ENCODE peak calls at places on chromosome 5, in four cellular contexts. One of them, this sample, is unnamed.

GRCh38 chr5:145859897-145860296 is 12.9 kb downstream of the GRXCR2 start:
- DNase-seq in cardiac fibroblast: no peak
- DNase-seq in HepG2: no peak
- DNase-seq in NCI-H1092 treated with DMSO at 0.1 percent for 48 hours: no peak
- DNase-seq in this sample: no peak

GRCh38 chr5:33588654-33589372 is 148.0 kb downstream of the TARS1 start:
- DNase-seq in cardiac fibroblast: peak; percentile 8
- DNase-seq in HepG2: peak; percentile 34
- DNase-seq in NCI-H1092 treated with DMSO at 0.1 percent for 48 hours: no peak
- DNase-seq in this sample: no peak

GRCh38 chr5:171162602-171163001 is 146.4 kb upstream of the TLX3 start:
- DNase-seq in cardiac fibroblast: peak; percentile 36
- DNase-seq in HepG2: no peak
- DNase-seq in NCI-H1092 treated with DMSO at 0.1 percent for 48 hours: no peak
- DNase-seq in this sample: no peak

GRCh38 chr5:62000646-62001045 is 305.4 kb upstream of the KIF2A start:
- DNase-seq in cardiac fibroblast: no peak
- DNase-seq in HepG2: no peak
- DNase-seq in NCI-H1092 treated with DMSO at 0.1 percent for 48 hours: no peak
- DNase-seq in this sample: no peak

GRCh38 chr5:14812166-14812565 is 59.4 kb downstream of the ANKH start:
- DNase-seq in cardiac fibroblast: no peak
- DNase-seq in HepG2: no peak
- DNase-seq in NCI-H1092 treated with DMSO at 0.1 percent for 48 hours: no peak
- DNase-seq in this sample: no peak

GRCh38 chr5:111973946-111974345 is 217.0 kb upstream of the NREP start:
- DNase-seq in cardiac fibroblast: peak; percentile 33
- DNase-seq in HepG2: no peak
- DNase-seq in NCI-H1092 treated with DMSO at 0.1 percent for 48 hours: peak; percentile 29
- DNase-seq in this sample: no peak

GRCh38 chr5:149400304-149400703 is 21.2 kb upstream of the IL17B start:
- DNase-seq in cardiac fibroblast: no peak
- DNase-seq in HepG2: peak; percentile 42
- DNase-seq in NCI-H1092 treated with DMSO at 0.1 percent for 48 hours: no peak
- DNase-seq in this sample: no peak

GRCh38 chr5:145531038-145531734 is 304.0 kb downstream of the PRELID2 start:
- DNase-seq in cardiac fibroblast: peak; percentile 78
- DNase-seq in HepG2: no peak
- DNase-seq in NCI-H1092 treated with DMSO at 0.1 percent for 48 hours: no peak
- DNase-seq in this sample: no peak

This sample was measured in NCI-H2029.